ENCODE peak calls at places on chromosomes 1 and 21, in four cellular contexts. E is aorta; B is CD8-positive, alpha-beta memory T cell; V is astrocyte of the spinal cord. U is an unnamed sample.

GRCh38 chr1:84271452-84272273 is 29.8 kb upstream of the SAMD13 start:
- DNase-seq in E (no peak), B (no peak), V (peak), U (no peak)

GRCh38 chr21:41716756-41717155 is 50.1 kb downstream of the RIPK4 start:
- DNase-seq in E (no peak), B (no peak), V (no peak), U (no peak)

GRCh38 chr1:192629602-192630001 is 6.3 kb upstream of the RGS13 start:
- DNase-seq in E (no peak), B (no peak), V (no peak), U (no peak)

GRCh38 chr21:17921579-17922530 is 102.7 kb upstream of the C21orf91 start:
- DNase-seq in E (no peak), B (no peak), V (peak), U (no peak)

GRCh38 chr1:8094481-8095241 is 68.6 kb upstream of the ERRFI1 start:
- DNase-seq in E (no peak), B (no peak), V (peak), U (no peak)

GRCh38 chr21:33755354-33755753 is 113.1 kb downstream of the ITSN1 start:
- DNase-seq in E (no peak), B (no peak), V (no peak), U (no peak)

GRCh38 chr1:212722270-212722945 is 22.8 kb upstream of the BATF3 start:
- DNase-seq in E (no peak), B (no peak), V (no peak), U (no peak)

GRCh38 chr21:33586927-33587326 is 1.6 kb downstream of the DONSON start:
- DNase-seq in E (no peak), B (no peak), V (no peak), U (no peak)

GRCh38 chr1:94194079-94194478 is 43.3 kb downstream of the ARHGAP29 start:
- DNase-seq in E (no peak), B (no peak), V (no peak), U (no peak)

GRCh38 chr1:41341756-41342562 is 19.3 kb upstream of the FOXO6 start:
- DNase-seq in E (no peak), B (no peak), V (no peak), U (no peak)

GRCh38 chr1:27394282-27394658 is 1.8 kb downstream of the GPR3 start:
- DNase-seq in E (no peak), B (no peak), V (no peak), U (no peak)

GRCh38 chr1:16244650-16245285 is 7.8 kb upstream of the CPLANE2 start:
- DNase-seq in E (peak), B (no peak), V (no peak), U (no peak)

GRCh38 chr1:227240983-227241382 is 77.3 kb downstream of the CDC42BPA start:
- DNase-seq in E (no peak), B (no peak), V (no peak), U (no peak)

GRCh38 chr1:209311770-209312169 is 271.7 kb upstream of the CAMK1G start:
- DNase-seq in E (no peak), B (no peak), V (no peak), U (no peak)

GRCh38 chr1:218967836-218968235 is 205.8 kb upstream of the LYPLAL1 start:
- DNase-seq in E (no peak), B (no peak), V (peak), U (no peak)

GRCh38 chr1:209603877-209604276 is 20.4 kb downstream of the CAMK1G start:
- DNase-seq in E (no peak), B (no peak), V (no peak), U (no peak)

GRCh38 chr1:110107867-110108469 is 4.3 kb upstream of the UBL4B start:
- DNase-seq in E (no peak), B (no peak), V (no peak), U (no peak)

GRCh38 chr1:54965624-54966340 is 14.6 kb upstream of the TMEM61 start:
- DNase-seq in E (peak), B (no peak), V (peak), U (peak)

GRCh38 chr21:45080639-45081414 is 6.4 kb downstream of the ADARB1 start:
- DNase-seq in E (peak), B (peak), V (peak), U (no peak)

GRCh38 chr1:58454343-58454742 is 92.2 kb downstream of the OMA1 start:
- DNase-seq in E (no peak), B (no peak), V (no peak), U (no peak)

GRCh38 chr1:175410560-175410959 is 218.0 kb upstream of the KIAA0040 start:
- DNase-seq in E (no peak), B (no peak), V (no peak), U (no peak)

GRCh38 chr1:218656301-218657037 is 311.3 kb downstream of the TGFB2 start:
- DNase-seq in E (no peak), B (no peak), V (peak), U (no peak)

GRCh38 chr1:51897699-51898031 is 19.1 kb upstream of the NRDC start:
- DNase-seq in E (no peak), B (no peak), V (peak), U (no peak)

GRCh38 chr1:22854688-22855565 is 117.7 kb downstream of the LACTBL1 start:
- DNase-seq in E (no peak), B (no peak), V (no peak), U (no peak)

GRCh38 chr1:7117599-7118281 is 332.5 kb downstream of the CAMTA1 start:
- DNase-seq in E (peak), B (no peak), V (peak), U (no peak)

GRCh38 chr1:170586321-170586855 is 54.4 kb downstream of the GORAB start:
- DNase-seq in E (peak), B (no peak), V (peak), U (peak)

GRCh38 chr1:234955107-234955731 is 173.4 kb downstream of the TOMM20 start:
- DNase-seq in E (peak), B (no peak), V (peak), U (peak)

GRCh38 chr21:44024895-44025353 is 12.8 kb downstream of the TRAPPC10 start:
- DNase-seq in E (peak), B (no peak), V (peak), U (peak)

GRCh38 chr1:91884459-91885290 is 1.3 kb downstream of the TGFBR3 start:
- DNase-seq in E (no peak), B (peak), V (peak), U (peak)

GRCh38 chr21:42665026-42665425 is 11.6 kb downstream of the PDE9A start:
- DNase-seq in E (no peak), B (no peak), V (no peak), U (no peak)

GRCh38 chr1:193712356-193712755 is 525.9 kb upstream of the B3GALT2 start:
- DNase-seq in E (no peak), B (no peak), V (no peak), U (no peak)

U was measured in Right ventricle myocardium superior.